ENCODE peak calls at places on chromosome 16, in ten cellular contexts. One of them, this sample, is unnamed.

GRCh38 chr16:79991918-79992317 is 391.4 kb upstream of the MAF start:
- DNase-seq in glutamatergic neuron: no peak
- DNase-seq in C1 segment of cervical spinal cord: no peak
- DNase-seq in HuH-7.5: no peak
- DNase-seq in stimulated activated CD8-positive, alpha-beta memory T cell treated with anti-CD3 and anti-CD28 coated beads, Interleukin-12 subunit alpha, Interleukin-12 subunit beta, amount 100 ng/mL, for 4 hours: no peak
- DNase-seq in left ventricle myocardium inferior: no peak
- DNase-seq in endodermal cell: no peak
- DNase-seq in astrocyte of the cerebellum: no peak
- DNase-seq in effector CD4-positive, alpha-beta T cell: no peak
- DNase-seq in stimulated activated CD4-positive, alpha-beta T cell treated with anti-CD3 and anti-CD28 coated beads, TNF-alpha, amount 100 ng/mL, for 48 hours: no peak
- DNase-seq in this sample: no peak

GRCh38 chr16:84673203-84673535 is 24.9 kb downstream of the KLHL36 start:
- DNase-seq in glutamatergic neuron: no peak
- DNase-seq in C1 segment of cervical spinal cord: no peak
- DNase-seq in HuH-7.5: no peak
- DNase-seq in stimulated activated CD8-positive, alpha-beta memory T cell treated with anti-CD3 and anti-CD28 coated beads, Interleukin-12 subunit alpha, Interleukin-12 subunit beta, amount 100 ng/mL, for 4 hours: no peak
- DNase-seq in left ventricle myocardium inferior: no peak
- DNase-seq in endodermal cell: no peak
- DNase-seq in astrocyte of the cerebellum: no peak
- DNase-seq in effector CD4-positive, alpha-beta T cell: no peak
- DNase-seq in stimulated activated CD4-positive, alpha-beta T cell treated with anti-CD3 and anti-CD28 coated beads, TNF-alpha, amount 100 ng/mL, for 48 hours: no peak
- DNase-seq in this sample: no peak

GRCh38 chr16:2894231-2894630 is 11.2 kb downstream of the FLYWCH2 start:
- DNase-seq in glutamatergic neuron: no peak
- DNase-seq in C1 segment of cervical spinal cord: no peak
- DNase-seq in HuH-7.5: no peak
- DNase-seq in stimulated activated CD8-positive, alpha-beta memory T cell treated with anti-CD3 and anti-CD28 coated beads, Interleukin-12 subunit alpha, Interleukin-12 subunit beta, amount 100 ng/mL, for 4 hours: no peak
- DNase-seq in left ventricle myocardium inferior: no peak
- DNase-seq in endodermal cell: no peak
- DNase-seq in astrocyte of the cerebellum: no peak
- DNase-seq in effector CD4-positive, alpha-beta T cell: no peak
- DNase-seq in stimulated activated CD4-positive, alpha-beta T cell treated with anti-CD3 and anti-CD28 coated beads, TNF-alpha, amount 100 ng/mL, for 48 hours: no peak
- DNase-seq in this sample: no peak

GRCh38 chr16:86363057-86363490 is 147.3 kb upstream of the FOXF1 start:
- DNase-seq in glutamatergic neuron: no peak
- DNase-seq in C1 segment of cervical spinal cord: no peak
- DNase-seq in HuH-7.5: no peak
- DNase-seq in stimulated activated CD8-positive, alpha-beta memory T cell treated with anti-CD3 and anti-CD28 coated beads, Interleukin-12 subunit alpha, Interleukin-12 subunit beta, amount 100 ng/mL, for 4 hours: no peak
- DNase-seq in left ventricle myocardium inferior: no peak
- DNase-seq in endodermal cell: no peak
- DNase-seq in astrocyte of the cerebellum: peak; percentile 95
- DNase-seq in effector CD4-positive, alpha-beta T cell: no peak
- DNase-seq in stimulated activated CD4-positive, alpha-beta T cell treated with anti-CD3 and anti-CD28 coated beads, TNF-alpha, amount 100 ng/mL, for 48 hours: no peak
- DNase-seq in this sample: no peak

GRCh38 chr16:9119795-9120194 is 28.4 kb downstream of the HAPSTR1 start:
- DNase-seq in glutamatergic neuron: no peak
- DNase-seq in C1 segment of cervical spinal cord: no peak
- DNase-seq in HuH-7.5: no peak
- DNase-seq in stimulated activated CD8-positive, alpha-beta memory T cell treated with anti-CD3 and anti-CD28 coated beads, Interleukin-12 subunit alpha, Interleukin-12 subunit beta, amount 100 ng/mL, for 4 hours: no peak
- DNase-seq in left ventricle myocardium inferior: no peak
- DNase-seq in endodermal cell: no peak
- DNase-seq in astrocyte of the cerebellum: peak; percentile 96
- DNase-seq in effector CD4-positive, alpha-beta T cell: no peak
- DNase-seq in stimulated activated CD4-positive, alpha-beta T cell treated with anti-CD3 and anti-CD28 coated beads, TNF-alpha, amount 100 ng/mL, for 48 hours: no peak
- DNase-seq in this sample: no peak

GRCh38 chr16:89523680-89524344 is 15.6 kb downstream of the SPG7 start:
- DNase-seq in glutamatergic neuron: no peak
- DNase-seq in C1 segment of cervical spinal cord: no peak
- DNase-seq in HuH-7.5: no peak
- DNase-seq in stimulated activated CD8-positive, alpha-beta memory T cell treated with anti-CD3 and anti-CD28 coated beads, Interleukin-12 subunit alpha, Interleukin-12 subunit beta, amount 100 ng/mL, for 4 hours: no peak
- DNase-seq in left ventricle myocardium inferior: no peak
- DNase-seq in endodermal cell: no peak
- DNase-seq in astrocyte of the cerebellum: no peak
- DNase-seq in effector CD4-positive, alpha-beta T cell: no peak
- DNase-seq in stimulated activated CD4-positive, alpha-beta T cell treated with anti-CD3 and anti-CD28 coated beads, TNF-alpha, amount 100 ng/mL, for 48 hours: no peak
- DNase-seq in this sample: no peak

GRCh38 chr16:50519001-50519400 is 29.2 kb upstream of the NKD1 start:
- DNase-seq in glutamatergic neuron: no peak
- DNase-seq in C1 segment of cervical spinal cord: no peak
- DNase-seq in HuH-7.5: no peak
- DNase-seq in stimulated activated CD8-positive, alpha-beta memory T cell treated with anti-CD3 and anti-CD28 coated beads, Interleukin-12 subunit alpha, Interleukin-12 subunit beta, amount 100 ng/mL, for 4 hours: no peak
- DNase-seq in left ventricle myocardium inferior: no peak
- DNase-seq in endodermal cell: peak; percentile 22
- DNase-seq in astrocyte of the cerebellum: no peak
- DNase-seq in effector CD4-positive, alpha-beta T cell: no peak
- DNase-seq in stimulated activated CD4-positive, alpha-beta T cell treated with anti-CD3 and anti-CD28 coated beads, TNF-alpha, amount 100 ng/mL, for 48 hours: no peak
- DNase-seq in this sample: no peak

GRCh38 chr16:911604-912321 is 59.0 kb downstream of the LMF1 start:
- DNase-seq in glutamatergic neuron: no peak
- DNase-seq in C1 segment of cervical spinal cord: peak; percentile 47
- DNase-seq in HuH-7.5: no peak
- DNase-seq in stimulated activated CD8-positive, alpha-beta memory T cell treated with anti-CD3 and anti-CD28 coated beads, Interleukin-12 subunit alpha, Interleukin-12 subunit beta, amount 100 ng/mL, for 4 hours: no peak
- DNase-seq in left ventricle myocardium inferior: no peak
- DNase-seq in endodermal cell: no peak
- DNase-seq in astrocyte of the cerebellum: no peak
- DNase-seq in effector CD4-positive, alpha-beta T cell: no peak
- DNase-seq in stimulated activated CD4-positive, alpha-beta T cell treated with anti-CD3 and anti-CD28 coated beads, TNF-alpha, amount 100 ng/mL, for 48 hours: no peak
- DNase-seq in this sample: no peak

GRCh38 chr16:22977294-22977697 is 163.3 kb downstream of the HS3ST2 start:
- DNase-seq in glutamatergic neuron: no peak
- DNase-seq in C1 segment of cervical spinal cord: no peak
- DNase-seq in HuH-7.5: no peak
- DNase-seq in stimulated activated CD8-positive, alpha-beta memory T cell treated with anti-CD3 and anti-CD28 coated beads, Interleukin-12 subunit alpha, Interleukin-12 subunit beta, amount 100 ng/mL, for 4 hours: no peak
- DNase-seq in left ventricle myocardium inferior: no peak
- DNase-seq in endodermal cell: no peak
- DNase-seq in astrocyte of the cerebellum: no peak
- DNase-seq in effector CD4-positive, alpha-beta T cell: no peak
- DNase-seq in stimulated activated CD4-positive, alpha-beta T cell treated with anti-CD3 and anti-CD28 coated beads, TNF-alpha, amount 100 ng/mL, for 48 hours: no peak
- DNase-seq in this sample: no peak

GRCh38 chr16:58492735-58493134 is 7.2 kb upstream of the NDRG4 start:
- DNase-seq in glutamatergic neuron: peak; percentile 47
- DNase-seq in C1 segment of cervical spinal cord: no peak
- DNase-seq in HuH-7.5: no peak
- DNase-seq in stimulated activated CD8-positive, alpha-beta memory T cell treated with anti-CD3 and anti-CD28 coated beads, Interleukin-12 subunit alpha, Interleukin-12 subunit beta, amount 100 ng/mL, for 4 hours: no peak
- DNase-seq in left ventricle myocardium inferior: no peak
- DNase-seq in endodermal cell: peak; percentile 65
- DNase-seq in astrocyte of the cerebellum: no peak
- DNase-seq in effector CD4-positive, alpha-beta T cell: no peak
- DNase-seq in stimulated activated CD4-positive, alpha-beta T cell treated with anti-CD3 and anti-CD28 coated beads, TNF-alpha, amount 100 ng/mL, for 48 hours: no peak
- DNase-seq in this sample: no peak

GRCh38 chr16:47979783-47980182 is 176.0 kb downstream of the ABCC12 start:
- DNase-seq in glutamatergic neuron: no peak
- DNase-seq in C1 segment of cervical spinal cord: no peak
- DNase-seq in HuH-7.5: no peak
- DNase-seq in stimulated activated CD8-positive, alpha-beta memory T cell treated with anti-CD3 and anti-CD28 coated beads, Interleukin-12 subunit alpha, Interleukin-12 subunit beta, amount 100 ng/mL, for 4 hours: no peak
- DNase-seq in left ventricle myocardium inferior: no peak
- DNase-seq in endodermal cell: no peak
- DNase-seq in astrocyte of the cerebellum: no peak
- DNase-seq in effector CD4-positive, alpha-beta T cell: no peak
- DNase-seq in stimulated activated CD4-positive, alpha-beta T cell treated with anti-CD3 and anti-CD28 coated beads, TNF-alpha, amount 100 ng/mL, for 48 hours: no peak
- DNase-seq in this sample: no peak

GRCh38 chr16:2246301-2246885 is 5.0 kb downstream of the ECI1 start:
- DNase-seq in glutamatergic neuron: no peak
- DNase-seq in C1 segment of cervical spinal cord: no peak
- DNase-seq in HuH-7.5: no peak
- DNase-seq in stimulated activated CD8-positive, alpha-beta memory T cell treated with anti-CD3 and anti-CD28 coated beads, Interleukin-12 subunit alpha, Interleukin-12 subunit beta, amount 100 ng/mL, for 4 hours: no peak
- DNase-seq in left ventricle myocardium inferior: no peak
- DNase-seq in endodermal cell: no peak
- DNase-seq in astrocyte of the cerebellum: no peak
- DNase-seq in effector CD4-positive, alpha-beta T cell: no peak
- DNase-seq in stimulated activated CD4-positive, alpha-beta T cell treated with anti-CD3 and anti-CD28 coated beads, TNF-alpha, amount 100 ng/mL, for 48 hours: no peak
- DNase-seq in this sample: no peak

GRCh38 chr16:87560428-87561199 is 41.7 kb upstream of the JPH3 start:
- DNase-seq in glutamatergic neuron: no peak
- DNase-seq in C1 segment of cervical spinal cord: no peak
- DNase-seq in HuH-7.5: peak; percentile 58
- DNase-seq in stimulated activated CD8-positive, alpha-beta memory T cell treated with anti-CD3 and anti-CD28 coated beads, Interleukin-12 subunit alpha, Interleukin-12 subunit beta, amount 100 ng/mL, for 4 hours: no peak
- DNase-seq in left ventricle myocardium inferior: peak; percentile 45
- DNase-seq in endodermal cell: peak; percentile 92
- DNase-seq in astrocyte of the cerebellum: no peak
- DNase-seq in effector CD4-positive, alpha-beta T cell: no peak
- DNase-seq in stimulated activated CD4-positive, alpha-beta T cell treated with anti-CD3 and anti-CD28 coated beads, TNF-alpha, amount 100 ng/mL, for 48 hours: peak; percentile 21
- DNase-seq in this sample: peak; percentile 73

GRCh38 chr16:24844101-24845030 is 1.4 kb upstream of the SLC5A11 start:
- DNase-seq in glutamatergic neuron: no peak
- DNase-seq in C1 segment of cervical spinal cord: no peak
- DNase-seq in HuH-7.5: peak; percentile 38
- DNase-seq in stimulated activated CD8-positive, alpha-beta memory T cell treated with anti-CD3 and anti-CD28 coated beads, Interleukin-12 subunit alpha, Interleukin-12 subunit beta, amount 100 ng/mL, for 4 hours: no peak
- DNase-seq in left ventricle myocardium inferior: no peak
- DNase-seq in endodermal cell: peak; percentile 70
- DNase-seq in astrocyte of the cerebellum: no peak
- DNase-seq in effector CD4-positive, alpha-beta T cell: no peak
- DNase-seq in stimulated activated CD4-positive, alpha-beta T cell treated with anti-CD3 and anti-CD28 coated beads, TNF-alpha, amount 100 ng/mL, for 48 hours: no peak
- DNase-seq in this sample: no peak

GRCh38 chr16:82943371-82943770 is 316.6 kb downstream of the CDH13 start:
- DNase-seq in glutamatergic neuron: no peak
- DNase-seq in C1 segment of cervical spinal cord: no peak
- DNase-seq in HuH-7.5: no peak
- DNase-seq in stimulated activated CD8-positive, alpha-beta memory T cell treated with anti-CD3 and anti-CD28 coated beads, Interleukin-12 subunit alpha, Interleukin-12 subunit beta, amount 100 ng/mL, for 4 hours: no peak
- DNase-seq in left ventricle myocardium inferior: no peak
- DNase-seq in endodermal cell: no peak
- DNase-seq in astrocyte of the cerebellum: no peak
- DNase-seq in effector CD4-positive, alpha-beta T cell: no peak
- DNase-seq in stimulated activated CD4-positive, alpha-beta T cell treated with anti-CD3 and anti-CD28 coated beads, TNF-alpha, amount 100 ng/mL, for 48 hours: no peak
- DNase-seq in this sample: no peak

GRCh38 chr16:5024632-5025031 is 9.1 kb downstream of the NAGPA start:
- DNase-seq in glutamatergic neuron: no peak
- DNase-seq in C1 segment of cervical spinal cord: no peak
- DNase-seq in HuH-7.5: no peak
- DNase-seq in stimulated activated CD8-positive, alpha-beta memory T cell treated with anti-CD3 and anti-CD28 coated beads, Interleukin-12 subunit alpha, Interleukin-12 subunit beta, amount 100 ng/mL, for 4 hours: no peak
- DNase-seq in left ventricle myocardium inferior: no peak
- DNase-seq in endodermal cell: no peak
- DNase-seq in astrocyte of the cerebellum: no peak
- DNase-seq in effector CD4-positive, alpha-beta T cell: no peak
- DNase-seq in stimulated activated CD4-positive, alpha-beta T cell treated with anti-CD3 and anti-CD28 coated beads, TNF-alpha, amount 100 ng/mL, for 48 hours: no peak
- DNase-seq in this sample: no peak

GRCh38 chr16:86300746-86301480 is 209.4 kb upstream of the FOXF1 start:
- DNase-seq in glutamatergic neuron: peak; percentile 81
- DNase-seq in C1 segment of cervical spinal cord: no peak
- DNase-seq in HuH-7.5: no peak
- DNase-seq in stimulated activated CD8-positive, alpha-beta memory T cell treated with anti-CD3 and anti-CD28 coated beads, Interleukin-12 subunit alpha, Interleukin-12 subunit beta, amount 100 ng/mL, for 4 hours: no peak
- DNase-seq in left ventricle myocardium inferior: no peak
- DNase-seq in endodermal cell: peak; percentile 82
- DNase-seq in astrocyte of the cerebellum: no peak
- DNase-seq in effector CD4-positive, alpha-beta T cell: no peak
- DNase-seq in stimulated activated CD4-positive, alpha-beta T cell treated with anti-CD3 and anti-CD28 coated beads, TNF-alpha, amount 100 ng/mL, for 48 hours: no peak
- DNase-seq in this sample: no peak

GRCh38 chr16:77732241-77732946 is 10.1 kb downstream of the NUDT7 start:
- DNase-seq in glutamatergic neuron: no peak
- DNase-seq in C1 segment of cervical spinal cord: no peak
- DNase-seq in HuH-7.5: no peak
- DNase-seq in stimulated activated CD8-positive, alpha-beta memory T cell treated with anti-CD3 and anti-CD28 coated beads, Interleukin-12 subunit alpha, Interleukin-12 subunit beta, amount 100 ng/mL, for 4 hours: no peak
- DNase-seq in left ventricle myocardium inferior: no peak
- DNase-seq in endodermal cell: no peak
- DNase-seq in astrocyte of the cerebellum: no peak
- DNase-seq in effector CD4-positive, alpha-beta T cell: no peak
- DNase-seq in stimulated activated CD4-positive, alpha-beta T cell treated with anti-CD3 and anti-CD28 coated beads, TNF-alpha, amount 100 ng/mL, for 48 hours: no peak
- DNase-seq in this sample: no peak

GRCh38 chr16:48235556-48236136 is 8.5 kb upstream of the LONP2 start:
- DNase-seq in glutamatergic neuron: no peak
- DNase-seq in C1 segment of cervical spinal cord: no peak
- DNase-seq in HuH-7.5: no peak
- DNase-seq in stimulated activated CD8-positive, alpha-beta memory T cell treated with anti-CD3 and anti-CD28 coated beads, Interleukin-12 subunit alpha, Interleukin-12 subunit beta, amount 100 ng/mL, for 4 hours: no peak
- DNase-seq in left ventricle myocardium inferior: no peak
- DNase-seq in endodermal cell: no peak
- DNase-seq in astrocyte of the cerebellum: no peak
- DNase-seq in effector CD4-positive, alpha-beta T cell: no peak
- DNase-seq in stimulated activated CD4-positive, alpha-beta T cell treated with anti-CD3 and anti-CD28 coated beads, TNF-alpha, amount 100 ng/mL, for 48 hours: no peak
- DNase-seq in this sample: no peak

GRCh38 chr16:81693047-81693446 is 86.0 kb upstream of the PLCG2 start:
- DNase-seq in glutamatergic neuron: no peak
- DNase-seq in C1 segment of cervical spinal cord: no peak
- DNase-seq in HuH-7.5: no peak
- DNase-seq in stimulated activated CD8-positive, alpha-beta memory T cell treated with anti-CD3 and anti-CD28 coated beads, Interleukin-12 subunit alpha, Interleukin-12 subunit beta, amount 100 ng/mL, for 4 hours: no peak
- DNase-seq in left ventricle myocardium inferior: no peak
- DNase-seq in endodermal cell: no peak
- DNase-seq in astrocyte of the cerebellum: no peak
- DNase-seq in effector CD4-positive, alpha-beta T cell: no peak
- DNase-seq in stimulated activated CD4-positive, alpha-beta T cell treated with anti-CD3 and anti-CD28 coated beads, TNF-alpha, amount 100 ng/mL, for 48 hours: no peak
- DNase-seq in this sample: no peak

GRCh38 chr16:78504391-78504945 is 405.0 kb downstream of the WWOX start:
- DNase-seq in glutamatergic neuron: no peak
- DNase-seq in C1 segment of cervical spinal cord: no peak
- DNase-seq in HuH-7.5: no peak
- DNase-seq in stimulated activated CD8-positive, alpha-beta memory T cell treated with anti-CD3 and anti-CD28 coated beads, Interleukin-12 subunit alpha, Interleukin-12 subunit beta, amount 100 ng/mL, for 4 hours: no peak
- DNase-seq in left ventricle myocardium inferior: peak; percentile 36
- DNase-seq in endodermal cell: no peak
- DNase-seq in astrocyte of the cerebellum: no peak
- DNase-seq in effector CD4-positive, alpha-beta T cell: no peak
- DNase-seq in stimulated activated CD4-positive, alpha-beta T cell treated with anti-CD3 and anti-CD28 coated beads, TNF-alpha, amount 100 ng/mL, for 48 hours: no peak
- DNase-seq in this sample: no peak

GRCh38 chr16:67993207-67994036 is 5.9 kb downstream of the DPEP2 start:
- DNase-seq in glutamatergic neuron: peak; percentile 83
- DNase-seq in C1 segment of cervical spinal cord: peak; percentile 61
- DNase-seq in HuH-7.5: peak; percentile 90
- DNase-seq in stimulated activated CD8-positive, alpha-beta memory T cell treated with anti-CD3 and anti-CD28 coated beads, Interleukin-12 subunit alpha, Interleukin-12 subunit beta, amount 100 ng/mL, for 4 hours: peak; percentile 72
- DNase-seq in left ventricle myocardium inferior: peak; percentile 85
- DNase-seq in endodermal cell: peak; percentile 93
- DNase-seq in astrocyte of the cerebellum: no peak
- DNase-seq in effector CD4-positive, alpha-beta T cell: peak; percentile 71
- DNase-seq in stimulated activated CD4-positive, alpha-beta T cell treated with anti-CD3 and anti-CD28 coated beads, TNF-alpha, amount 100 ng/mL, for 48 hours: peak; percentile 77
- DNase-seq in this sample: peak; percentile 87

GRCh38 chr16:27879601-27880247 is 183.8 kb downstream of the GSG1L start:
- DNase-seq in glutamatergic neuron: no peak
- DNase-seq in C1 segment of cervical spinal cord: no peak
- DNase-seq in HuH-7.5: no peak
- DNase-seq in stimulated activated CD8-positive, alpha-beta memory T cell treated with anti-CD3 and anti-CD28 coated beads, Interleukin-12 subunit alpha, Interleukin-12 subunit beta, amount 100 ng/mL, for 4 hours: no peak
- DNase-seq in left ventricle myocardium inferior: peak; percentile 29
- DNase-seq in endodermal cell: no peak
- DNase-seq in astrocyte of the cerebellum: no peak
- DNase-seq in effector CD4-positive, alpha-beta T cell: no peak
- DNase-seq in stimulated activated CD4-positive, alpha-beta T cell treated with anti-CD3 and anti-CD28 coated beads, TNF-alpha, amount 100 ng/mL, for 48 hours: no peak
- DNase-seq in this sample: no peak

GRCh38 chr16:29815032-29815721 is 775 bp upstream of the PAGR1 start:
- DNase-seq in glutamatergic neuron: no peak
- DNase-seq in C1 segment of cervical spinal cord: no peak
- DNase-seq in HuH-7.5: no peak
- DNase-seq in stimulated activated CD8-positive, alpha-beta memory T cell treated with anti-CD3 and anti-CD28 coated beads, Interleukin-12 subunit alpha, Interleukin-12 subunit beta, amount 100 ng/mL, for 4 hours: no peak
- DNase-seq in left ventricle myocardium inferior: peak; percentile 51
- DNase-seq in endodermal cell: peak; percentile 64
- DNase-seq in astrocyte of the cerebellum: no peak
- DNase-seq in effector CD4-positive, alpha-beta T cell: peak; percentile 56
- DNase-seq in stimulated activated CD4-positive, alpha-beta T cell treated with anti-CD3 and anti-CD28 coated beads, TNF-alpha, amount 100 ng/mL, for 48 hours: no peak
- DNase-seq in this sample: no peak

GRCh38 chr16:19123535-19124178 is 9.9 kb downstream of the ITPRIPL2 start:
- DNase-seq in glutamatergic neuron: no peak
- DNase-seq in C1 segment of cervical spinal cord: no peak
- DNase-seq in HuH-7.5: no peak
- DNase-seq in stimulated activated CD8-positive, alpha-beta memory T cell treated with anti-CD3 and anti-CD28 coated beads, Interleukin-12 subunit alpha, Interleukin-12 subunit beta, amount 100 ng/mL, for 4 hours: no peak
- DNase-seq in left ventricle myocardium inferior: no peak
- DNase-seq in endodermal cell: no peak
- DNase-seq in astrocyte of the cerebellum: no peak
- DNase-seq in effector CD4-positive, alpha-beta T cell: no peak
- DNase-seq in stimulated activated CD4-positive, alpha-beta T cell treated with anti-CD3 and anti-CD28 coated beads, TNF-alpha, amount 100 ng/mL, for 48 hours: no peak
- DNase-seq in this sample: no peak

GRCh38 chr16:57530531-57531252 is 5.7 kb downstream of the CCDC102A start:
- DNase-seq in glutamatergic neuron: no peak
- DNase-seq in C1 segment of cervical spinal cord: no peak
- DNase-seq in HuH-7.5: no peak
- DNase-seq in stimulated activated CD8-positive, alpha-beta memory T cell treated with anti-CD3 and anti-CD28 coated beads, Interleukin-12 subunit alpha, Interleukin-12 subunit beta, amount 100 ng/mL, for 4 hours: no peak
- DNase-seq in left ventricle myocardium inferior: no peak
- DNase-seq in endodermal cell: peak; percentile 41
- DNase-seq in astrocyte of the cerebellum: no peak
- DNase-seq in effector CD4-positive, alpha-beta T cell: no peak
- DNase-seq in stimulated activated CD4-positive, alpha-beta T cell treated with anti-CD3 and anti-CD28 coated beads, TNF-alpha, amount 100 ng/mL, for 48 hours: no peak
- DNase-seq in this sample: no peak

GRCh38 chr16:75109732-75110243 is 6.8 kb downstream of the LDHD start:
- DNase-seq in glutamatergic neuron: no peak
- DNase-seq in C1 segment of cervical spinal cord: peak; percentile 48
- DNase-seq in HuH-7.5: no peak
- DNase-seq in stimulated activated CD8-positive, alpha-beta memory T cell treated with anti-CD3 and anti-CD28 coated beads, Interleukin-12 subunit alpha, Interleukin-12 subunit beta, amount 100 ng/mL, for 4 hours: no peak
- DNase-seq in left ventricle myocardium inferior: peak; percentile 78
- DNase-seq in endodermal cell: peak; percentile 58
- DNase-seq in astrocyte of the cerebellum: no peak
- DNase-seq in effector CD4-positive, alpha-beta T cell: no peak
- DNase-seq in stimulated activated CD4-positive, alpha-beta T cell treated with anti-CD3 and anti-CD28 coated beads, TNF-alpha, amount 100 ng/mL, for 48 hours: no peak
- DNase-seq in this sample: no peak

GRCh38 chr16:89785523-89786155 is 30.8 kb downstream of the FANCA start:
- DNase-seq in glutamatergic neuron: no peak
- DNase-seq in C1 segment of cervical spinal cord: no peak
- DNase-seq in HuH-7.5: no peak
- DNase-seq in stimulated activated CD8-positive, alpha-beta memory T cell treated with anti-CD3 and anti-CD28 coated beads, Interleukin-12 subunit alpha, Interleukin-12 subunit beta, amount 100 ng/mL, for 4 hours: no peak
- DNase-seq in left ventricle myocardium inferior: no peak
- DNase-seq in endodermal cell: no peak
- DNase-seq in astrocyte of the cerebellum: no peak
- DNase-seq in effector CD4-positive, alpha-beta T cell: peak; percentile 37
- DNase-seq in stimulated activated CD4-positive, alpha-beta T cell treated with anti-CD3 and anti-CD28 coated beads, TNF-alpha, amount 100 ng/mL, for 48 hours: no peak
- DNase-seq in this sample: no peak